ENCODE peak calls at places on chromosomes 1 and 21, in eight cellular contexts. L is tibial artery; F is PC-3; U is H9; B is body of pancreas; G is cardiac muscle cell; O is CD8-positive, alpha-beta memory T cell; A is caudate nucleus. D is an unnamed sample.

GRCh38 chr1:94925561-94926364 is 1.1 kb downstream of the CNN3 start:
- DNase-seq in G (peak), O (no peak), F (peak), A (peak), B (peak), L (peak), U (peak), D (no peak)

GRCh38 chr1:205523891-205524793 is 19.7 kb downstream of the CDK18 start:
- DNase-seq in B (peak), U (peak), O (peak), L (peak), F (peak), A (peak), G (peak), D (no peak)

GRCh38 chr1:43293896-43294760 is 6.7 kb upstream of the TIE1 start:
- DNase-seq in A (peak), L (no peak), O (no peak), B (no peak), U (no peak), F (peak), G (peak), D (peak)

GRCh38 chr1:98920441-98921110 is 84.1 kb downstream of the PLPPR5 start:
- DNase-seq in A (no peak), B (no peak), O (no peak), F (peak), L (no peak), U (no peak), G (peak), D (peak)

GRCh38 chr1:247558275-247558674 is 9.3 kb downstream of the GCSAML start:
- DNase-seq in F (no peak), A (no peak), U (no peak), L (no peak), G (no peak), O (no peak), B (no peak), D (no peak)

GRCh38 chr1:156214024-156214748 is 1.4 kb downstream of the PMF1 start:
- DNase-seq in U (no peak), O (no peak), G (peak), B (no peak), F (peak), L (no peak), A (no peak), D (peak)

GRCh38 chr21:38834725-38835124 is 29.0 kb downstream of the ETS2 start:
- DNase-seq in F (no peak), A (no peak), G (no peak), L (no peak), O (no peak), U (no peak), B (no peak), D (no peak)

GRCh38 chr21:42865361-42866160 is 13.8 kb downstream of the WDR4 start:
- DNase-seq in G (no peak), O (no peak), L (no peak), B (no peak), A (peak), F (no peak), U (no peak), D (no peak)

GRCh38 chr1:236702995-236703394 is 16.7 kb downstream of the ACTN2 start:
- DNase-seq in G (no peak), U (no peak), B (no peak), L (no peak), O (no peak), A (no peak), F (no peak), D (no peak)

GRCh38 chr1:42006836-42007235 is 88.1 kb upstream of the HIVEP3 start:
- DNase-seq in A (no peak), U (no peak), F (peak), O (no peak), L (no peak), G (peak), B (no peak), D (no peak)

GRCh38 chr21:14308234-14308633 is 74.7 kb downstream of the HSPA13 start:
- DNase-seq in A (no peak), F (no peak), U (no peak), L (no peak), O (no peak), G (no peak), B (no peak), D (no peak)

GRCh38 chr1:92037400-92037799 is 7.6 kb downstream of the EPHX4 start:
- DNase-seq in O (no peak), F (no peak), U (peak), A (no peak), B (no peak), L (no peak), G (peak), D (no peak)

GRCh38 chr1:56190975-56191768 is 388.2 kb downstream of the PLPP3 start:
- DNase-seq in F (peak), L (peak), O (no peak), A (no peak), U (no peak), G (peak), B (no peak), D (no peak)

GRCh38 chr1:64172458-64172983 is 30.9 kb upstream of the UBE2U start:
- DNase-seq in B (no peak), F (peak), G (peak), L (no peak), A (no peak), O (no peak), U (no peak), D (no peak)

GRCh38 chr1:85118751-85119150 is 70.5 kb upstream of the MCOLN3 start:
- DNase-seq in L (no peak), A (no peak), F (no peak), G (no peak), U (no peak), B (no peak), O (no peak), D (no peak)

GRCh38 chr1:188709146-188709545 is 1768.5 kb downstream of the BRINP3 start:
- DNase-seq in G (peak), A (no peak), L (no peak), O (no peak), B (no peak), U (no peak), F (no peak), D (no peak)

GRCh38 chr1:7288992-7289391 is 482.1 kb upstream of the VAMP3 start:
- DNase-seq in F (no peak), G (no peak), L (no peak), U (no peak), A (no peak), B (no peak), O (no peak), D (no peak)

GRCh38 chr1:8765253-8765652 is 52.2 kb downstream of the RERE start:
- DNase-seq in G (peak), O (no peak), L (no peak), A (no peak), B (no peak), U (no peak), F (no peak), D (no peak)

GRCh38 chr1:56448937-56449336 is 130.4 kb downstream of the PLPP3 start:
- DNase-seq in B (peak), F (no peak), L (no peak), A (no peak), U (no peak), G (peak), O (no peak), D (no peak)

GRCh38 chr1:77447669-77448068 is 165.8 kb downstream of the AK5 start:
- DNase-seq in O (no peak), L (no peak), F (peak), U (no peak), A (no peak), G (no peak), B (no peak), D (peak)

GRCh38 chr1:38991638-38992449 is 768 bp downstream of the AKIRIN1 start:
- DNase-seq in B (peak), F (peak), A (peak), U (peak), G (peak), L (peak), O (peak), D (no peak)

GRCh38 chr1:162028726-162029125 is 5.1 kb upstream of the OLFML2B start:
- DNase-seq in A (no peak), O (no peak), G (peak), U (no peak), L (no peak), F (no peak), B (no peak), D (no peak)

GRCh38 chr1:10724948-10725852 is 71.2 kb downstream of the CASZ1 start:
- DNase-seq in L (peak), A (no peak), B (peak), U (no peak), O (no peak), F (peak), G (peak), D (no peak)

GRCh38 chr1:233010164-233010563 is 59.8 kb downstream of the NTPCR start:
- DNase-seq in L (no peak), B (no peak), U (no peak), F (peak), O (no peak), G (no peak), A (no peak), D (no peak)

DNA sequence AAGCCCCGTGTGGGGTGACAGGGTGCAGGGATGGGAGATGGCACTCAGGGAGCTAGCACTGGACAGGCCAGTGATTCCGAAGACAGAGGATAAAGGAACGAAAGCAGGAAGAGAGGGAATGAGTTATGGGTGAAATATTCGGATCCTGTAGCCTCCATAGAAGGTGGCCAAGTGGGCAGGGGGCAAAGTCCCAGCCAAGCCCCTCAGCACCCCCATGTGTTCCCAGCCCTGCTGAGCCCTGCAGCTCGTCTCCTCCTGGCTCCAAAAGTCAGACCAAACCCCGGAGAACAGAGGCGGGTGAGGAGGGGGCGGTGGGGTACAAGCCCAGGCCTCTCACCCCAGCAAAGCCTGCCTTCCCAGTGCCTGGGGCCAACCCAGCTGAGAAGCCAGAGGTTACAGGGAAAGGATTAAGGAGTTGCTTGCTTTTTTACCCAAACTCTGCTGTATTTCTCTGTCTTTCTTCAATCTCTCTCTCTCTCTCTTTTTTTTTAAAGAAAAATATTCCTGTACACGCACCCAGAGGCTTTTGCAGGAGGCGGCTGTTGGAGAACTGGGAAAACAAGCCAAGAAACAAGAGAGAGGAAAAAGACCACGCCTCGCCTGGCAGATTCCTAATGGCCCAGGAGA is 14.1 kb upstream of the WASF2 start:
- DNase-seq in O (no peak), U (no peak), L (no peak), G (peak), B (no peak), A (no peak), F (no peak), D (no peak)
- H3K27ac ChIP-seq in O (no peak), U (no peak), L (peak), G (peak), B (peak), A (peak), F (no peak), D (peak)

DNA sequence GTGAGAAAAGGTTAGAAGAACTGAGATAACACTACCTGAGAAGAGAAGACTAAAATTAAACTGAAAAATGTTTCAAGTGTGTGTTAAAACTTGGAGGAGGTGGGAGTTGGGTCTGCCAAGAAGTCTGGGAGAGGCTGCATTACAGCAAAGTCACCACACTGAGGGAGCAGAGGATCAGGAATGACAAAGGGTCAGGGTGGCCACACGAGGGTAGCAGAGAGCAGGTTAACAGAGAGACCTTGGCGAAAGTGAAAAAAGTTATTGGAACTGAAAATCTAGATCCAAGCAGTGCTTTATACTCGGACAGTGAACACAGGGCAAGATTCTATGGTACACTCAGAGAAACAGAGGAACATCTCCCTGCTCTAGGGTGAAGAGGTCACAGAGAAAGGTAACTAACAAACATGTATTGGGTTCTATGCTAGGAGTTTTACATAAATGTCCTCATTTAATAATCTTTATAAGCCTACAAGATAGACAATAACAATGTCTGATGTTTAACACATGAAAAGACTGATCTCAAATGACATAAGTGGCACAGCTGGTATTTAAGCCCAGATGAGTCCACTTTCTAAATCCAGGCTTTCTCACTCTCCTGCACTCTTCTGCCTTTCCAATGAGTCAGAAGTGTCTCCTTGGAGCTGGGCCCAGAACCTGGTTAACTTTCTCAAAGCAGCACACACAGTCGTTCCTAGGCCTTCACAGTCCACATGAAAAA is 10.3 kb upstream of the CADM3 start:
- DNase-seq in G (peak), U (peak), A (peak), F (peak), B (peak), O (peak), L (peak), D (peak)
- H3K27ac ChIP-seq in G (no peak), U (no peak), A (no peak), F (no peak), B (no peak), O (no peak), L (no peak), D (no peak)

GRCh38 chr1:2284932-2285331 is 56.8 kb downstream of the SKI start:
- DNase-seq in A (no peak), B (no peak), U (no peak), G (no peak), L (no peak), O (no peak), F (no peak), D (no peak)
- H3K27ac ChIP-seq in A (no peak), B (no peak), U (no peak), G (peak), L (no peak), O (no peak), F (no peak), D (no peak)

GRCh38 chr1:44786841-44787426 is 1.0 kb downstream of the BEST4 start:
- DNase-seq in A (no peak), B (no peak), F (no peak), U (no peak), O (no peak), G (no peak), L (no peak), D (no peak)
- H3K27ac ChIP-seq in A (no peak), B (peak), F (no peak), U (no peak), O (no peak), G (no peak), L (peak), D (no peak)

DNA sequence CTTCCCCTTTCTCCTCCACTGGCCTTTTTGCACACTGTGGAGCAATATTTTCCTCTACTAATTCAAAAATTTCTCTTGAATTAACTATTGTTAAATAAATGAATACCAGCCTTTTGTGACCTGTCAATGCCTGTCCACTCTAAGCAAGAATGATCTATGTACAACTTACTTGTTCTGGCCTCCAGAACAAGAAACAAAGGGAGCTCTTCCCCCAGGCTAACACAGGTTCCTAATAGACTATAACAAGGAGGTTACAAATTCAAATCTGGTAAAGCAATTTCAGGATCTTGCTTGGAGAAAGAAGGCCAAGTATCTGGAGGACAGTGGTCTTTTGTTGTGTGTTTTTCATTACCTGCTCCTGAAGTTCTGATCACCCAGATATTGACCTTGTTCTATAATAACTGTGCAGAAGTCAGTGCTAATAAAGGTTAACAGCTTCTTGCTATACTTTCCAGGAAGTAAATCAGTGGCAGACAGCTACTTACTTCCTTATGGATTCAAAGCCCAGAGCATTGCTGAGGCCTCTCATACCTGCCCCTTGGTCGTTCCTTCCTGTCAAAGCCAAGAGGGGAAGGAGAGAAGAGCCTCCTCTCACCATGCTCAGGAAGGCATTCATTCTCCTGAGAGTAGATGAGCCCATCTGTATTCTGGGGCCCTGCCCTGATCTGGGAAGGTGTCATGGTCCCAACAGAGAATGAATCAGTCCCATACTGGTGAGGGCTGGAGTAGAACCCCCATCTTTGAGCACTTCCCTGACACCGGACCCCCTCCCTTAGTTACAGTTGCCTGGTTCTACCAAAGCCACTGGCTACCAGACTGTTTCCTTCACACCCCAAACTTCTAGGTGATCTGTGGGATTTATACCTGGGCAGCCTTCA is 56.8 kb downstream of the DESI2 start:
- DNase-seq in B (no peak), O (no peak), F (no peak), A (no peak), U (no peak), G (no peak), L (no peak), D (no peak)
- H3K27ac ChIP-seq in B (no peak), O (no peak), F (no peak), A (no peak), U (no peak), G (no peak), L (no peak), D (no peak)

GRCh38 chr1:117058810-117059209 is 1.3 kb upstream of the TTF2 start:
- DNase-seq in G (no peak), B (no peak), U (no peak), A (no peak), F (peak), L (no peak), O (no peak), D (no peak)
- H3K27ac ChIP-seq in G (no peak), B (peak), U (no peak), A (no peak), F (no peak), L (no peak), O (no peak), D (no peak)

GRCh38 chr1:19477284-19478240 is 7.8 kb downstream of the CAPZB start:
- DNase-seq in O (peak), B (no peak), L (no peak), U (no peak), A (no peak), G (no peak), F (no peak), D (no peak)
- H3K27ac ChIP-seq in O (peak), B (no peak), L (peak), U (no peak), A (no peak), G (no peak), F (no peak), D (no peak)

GRCh38 chr1:227893696-227894305 is 53.9 kb downstream of the WNT9A start:
- DNase-seq in G (no peak), O (no peak), L (peak), A (no peak), U (peak), F (no peak), B (peak), D (no peak)

GRCh38 chr1:227891223-227891954 is 56.3 kb downstream of the WNT9A start:
- DNase-seq in F (peak), U (no peak), G (no peak), B (peak), A (no peak), L (peak), O (no peak), D (no peak)

GRCh38 chr1:227894306-227894721 is 53.4 kb downstream of the WNT9A start:
- DNase-seq in A (no peak), F (no peak), L (peak), O (peak), B (no peak), U (peak), G (no peak), D (no peak)

GRCh38 chr1:227891955-227892871 is 55.5 kb downstream of the WNT9A start:
- DNase-seq in L (peak), U (peak), F (no peak), A (no peak), B (peak), G (peak), O (no peak), D (no peak)

DNA sequence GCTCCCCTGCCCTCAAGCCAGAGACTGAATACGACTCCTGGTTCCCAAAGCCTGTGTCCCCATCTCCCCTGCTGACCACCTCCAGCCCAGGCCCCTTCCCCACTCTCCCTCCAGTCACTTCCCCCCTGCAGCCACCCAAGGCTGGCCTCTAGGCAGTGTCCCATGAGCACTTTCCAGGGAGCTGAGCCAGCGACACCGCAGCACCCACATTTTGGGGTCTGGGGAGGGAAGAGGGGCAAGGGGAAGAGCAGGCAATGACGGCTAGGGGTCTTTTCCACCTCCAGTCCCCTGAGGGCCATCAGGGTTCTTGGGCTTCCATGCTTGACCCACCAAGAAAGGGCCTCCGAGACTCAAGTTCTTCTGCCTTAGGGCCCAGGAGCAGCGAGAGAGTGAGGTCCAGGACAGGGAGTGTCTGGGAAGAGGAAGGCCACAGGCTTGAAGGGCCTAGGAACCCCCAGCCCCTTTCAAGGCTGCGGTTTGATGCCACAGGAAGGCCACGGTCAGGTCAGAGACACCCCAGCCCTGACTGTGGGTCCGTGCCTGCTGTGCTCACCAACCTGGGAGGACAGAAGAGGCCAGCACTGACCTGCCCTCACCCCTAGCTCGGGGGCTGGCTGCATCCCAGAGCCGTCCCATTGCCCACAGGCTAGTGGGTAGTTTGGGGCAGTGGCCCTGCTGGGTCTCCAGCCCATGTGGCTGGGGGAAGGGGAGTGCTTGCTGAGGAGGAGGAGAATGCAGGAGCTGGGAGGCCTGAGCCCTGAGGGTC is 54.6 kb downstream of the WNT9A start:
- DNase-seq in F (no peak), G (no peak), A (no peak), O (peak), L (peak), U (peak), B (peak), D (no peak)
- H3K27ac ChIP-seq in F (no peak), G (no peak), A (no peak), O (no peak), L (no peak), U (no peak), B (no peak), D (no peak)